ENCODE peak calls at places on chromosomes 4 and X, in ten cellular contexts. One of them, this sample, is unnamed.

GRCh38 chr4:40214661-40215418 is 18.0 kb downstream of the RHOH start:
- DNase-seq in posterior vena cava: no peak
- DNase-seq in EH: no peak
- DNase-seq in T-helper 9 cell: no peak
- DNase-seq in aorta: no peak
- DNase-seq in SJSA1: no peak
- DNase-seq in mesothelial cell of epicardium: no peak
- DNase-seq in amniotic epithelial cell: peak
- DNase-seq in NCI-H1105: no peak
- DNase-seq in NCI-H510A: no peak
- DNase-seq in this sample: no peak

GRCh38 chrX:77597090-77597489 is 149.9 kb downstream of the FGF16 start:
- DNase-seq in NCI-H1105: no peak
- DNase-seq in aorta: no peak
- DNase-seq in T-helper 9 cell: no peak
- DNase-seq in amniotic epithelial cell: peak
- DNase-seq in SJSA1: no peak
- DNase-seq in posterior vena cava: no peak
- DNase-seq in EH: peak
- DNase-seq in mesothelial cell of epicardium: no peak
- DNase-seq in NCI-H510A: no peak
- DNase-seq in this sample: no peak

GRCh38 chrX:16661495-16661894 is 11.5 kb downstream of the S100G start:
- DNase-seq in aorta: no peak
- DNase-seq in T-helper 9 cell: no peak
- DNase-seq in NCI-H1105: no peak
- DNase-seq in mesothelial cell of epicardium: no peak
- DNase-seq in EH: no peak
- DNase-seq in posterior vena cava: no peak
- DNase-seq in NCI-H510A: no peak
- DNase-seq in SJSA1: no peak
- DNase-seq in amniotic epithelial cell: no peak
- DNase-seq in this sample: no peak

GRCh38 chr4:151339472-151339871 is 14.1 kb upstream of the SH3D19 start:
- DNase-seq in aorta: no peak
- DNase-seq in SJSA1: no peak
- DNase-seq in NCI-H1105: no peak
- DNase-seq in mesothelial cell of epicardium: no peak
- DNase-seq in posterior vena cava: no peak
- DNase-seq in EH: no peak
- DNase-seq in amniotic epithelial cell: no peak
- DNase-seq in T-helper 9 cell: no peak
- DNase-seq in NCI-H510A: no peak
- DNase-seq in this sample: no peak

GRCh38 chr4:183348706-183349659 is 26.8 kb upstream of the CLDN24 start:
- DNase-seq in EH: peak
- DNase-seq in amniotic epithelial cell: peak
- DNase-seq in NCI-H510A: no peak
- DNase-seq in aorta: no peak
- DNase-seq in NCI-H1105: no peak
- DNase-seq in T-helper 9 cell: no peak
- DNase-seq in posterior vena cava: peak
- DNase-seq in SJSA1: peak
- DNase-seq in mesothelial cell of epicardium: no peak
- DNase-seq in this sample: no peak

GRCh38 chr4:53476232-53477037 is 99.0 kb downstream of the FIP1L1 start:
- DNase-seq in NCI-H510A: no peak
- DNase-seq in NCI-H1105: no peak
- DNase-seq in T-helper 9 cell: no peak
- DNase-seq in SJSA1: peak
- DNase-seq in aorta: peak
- DNase-seq in mesothelial cell of epicardium: no peak
- DNase-seq in EH: peak
- DNase-seq in amniotic epithelial cell: peak
- DNase-seq in posterior vena cava: peak
- DNase-seq in this sample: no peak

GRCh38 chrX:38080808-38081207 is 74.5 kb downstream of the SYTL5 start:
- DNase-seq in T-helper 9 cell: no peak
- DNase-seq in amniotic epithelial cell: no peak
- DNase-seq in NCI-H510A: no peak
- DNase-seq in NCI-H1105: no peak
- DNase-seq in SJSA1: no peak
- DNase-seq in mesothelial cell of epicardium: no peak
- DNase-seq in posterior vena cava: no peak
- DNase-seq in EH: no peak
- DNase-seq in aorta: no peak
- DNase-seq in this sample: no peak

GRCh38 chr4:153603258-153603657 is 80.8 kb upstream of the TLR2 start:
- DNase-seq in EH: no peak
- DNase-seq in aorta: no peak
- DNase-seq in T-helper 9 cell: no peak
- DNase-seq in NCI-H1105: no peak
- DNase-seq in posterior vena cava: no peak
- DNase-seq in mesothelial cell of epicardium: no peak
- DNase-seq in SJSA1: no peak
- DNase-seq in amniotic epithelial cell: no peak
- DNase-seq in NCI-H510A: no peak
- DNase-seq in this sample: no peak

GRCh38 chr4:84279678-84280077 is 219.4 kb downstream of the NKX6-1 start:
- DNase-seq in T-helper 9 cell: no peak
- DNase-seq in NCI-H510A: no peak
- DNase-seq in SJSA1: no peak
- DNase-seq in NCI-H1105: no peak
- DNase-seq in mesothelial cell of epicardium: no peak
- DNase-seq in posterior vena cava: no peak
- DNase-seq in aorta: no peak
- DNase-seq in EH: peak
- DNase-seq in amniotic epithelial cell: peak
- DNase-seq in this sample: no peak

GRCh38 chrX:40571600-40571999 is 9.2 kb upstream of the ATP6AP2 start:
- DNase-seq in NCI-H510A: no peak
- DNase-seq in T-helper 9 cell: no peak
- DNase-seq in aorta: no peak
- DNase-seq in posterior vena cava: no peak
- DNase-seq in amniotic epithelial cell: no peak
- DNase-seq in NCI-H1105: no peak
- DNase-seq in EH: no peak
- DNase-seq in mesothelial cell of epicardium: no peak
- DNase-seq in SJSA1: no peak
- DNase-seq in this sample: no peak

GRCh38 chrX:56975611-56976010 is 19.7 kb downstream of the SPIN3 start:
- DNase-seq in SJSA1: no peak
- DNase-seq in NCI-H510A: no peak
- DNase-seq in T-helper 9 cell: no peak
- DNase-seq in EH: no peak
- DNase-seq in mesothelial cell of epicardium: no peak
- DNase-seq in posterior vena cava: no peak
- DNase-seq in aorta: no peak
- DNase-seq in NCI-H1105: no peak
- DNase-seq in amniotic epithelial cell: no peak
- DNase-seq in this sample: no peak